ENCODE peak calls at places on chromosomes 2 and 18, in eight cellular contexts. J is tibial nerve, X is astrocyte of the spinal cord, W is cardiac fibroblast, Z is neural progenitor cell, R is choroid plexus epithelial cell, V is astrocyte, T is endothelial cell of umbilical vein. Q is an unnamed sample.

GRCh38 chr18:61860302-61860701 is 32.5 kb downstream of the RNF152 start:
- DNase-seq in J (no peak), X (no peak), W (peak), Z (no peak), R (peak), V (no peak), T (no peak), Q (peak)

GRCh38 chr2:168545439-168546082 is 89.5 kb downstream of the CERS6 start:
- DNase-seq in J (no peak), X (peak), W (peak), Z (peak), R (peak), V (peak), T (no peak), Q (peak)

GRCh38 chr2:25340340-25340886 is 1.3 kb downstream of the DNMT3A start:
- DNase-seq in J (no peak), X (no peak), W (no peak), Z (peak), R (no peak), V (no peak), T (no peak), Q (no peak)

GRCh38 chr2:219155054-219155644 is 5.5 kb downstream of the NHEJ1 start:
- DNase-seq in J (peak), X (peak), W (peak), Z (peak), R (peak), V (peak), T (peak), Q (peak)

GRCh38 chr18:2857491-2858063 is 10.8 kb downstream of the EMILIN2 start:
- DNase-seq in J (peak), X (peak), W (peak), Z (no peak), R (peak), V (peak), T (no peak), Q (peak)

GRCh38 chr2:54558188-54558975 is 102.3 kb downstream of the SPTBN1 start:
- DNase-seq in J (peak), X (peak), W (peak), Z (peak), R (peak), V (peak), T (peak), Q (peak)

GRCh38 chr2:105604938-105605337 is 139.8 kb upstream of the NCK2 start:
- DNase-seq in J (no peak), X (no peak), W (no peak), Z (no peak), R (peak), V (no peak), T (no peak), Q (peak)

GRCh38 chr2:175600024-175600831 is 401.8 kb downstream of the LNPK start:
- DNase-seq in J (peak), X (no peak), W (peak), Z (peak), R (no peak), V (no peak), T (no peak), Q (no peak)

GRCh38 chr18:36901277-36901701 is 72.4 kb downstream of the KIAA1328 start:
- DNase-seq in J (no peak), X (peak), W (peak), Z (no peak), R (no peak), V (no peak), T (peak), Q (peak)

GRCh38 chr2:26630669-26631360 is 10.4 kb downstream of the CIB4 start:
- DNase-seq in J (no peak), X (peak), W (peak), Z (no peak), R (peak), V (peak), T (no peak), Q (peak)

GRCh38 chr2:42792583-42793313 is at the start of gene HAAO:
- DNase-seq in J (no peak), X (no peak), W (no peak), Z (peak), R (no peak), V (no peak), T (peak), Q (no peak)

GRCh38 chr2:204024503-204024902 is 87.9 kb downstream of the ICOS start:
- DNase-seq in J (peak), X (peak), W (peak), Z (peak), R (peak), V (peak), T (peak), Q (peak)

GRCh38 chr18:49371786-49372185 is 88.7 kb downstream of the DYM start:
- DNase-seq in J (no peak), X (no peak), W (no peak), Z (no peak), R (peak), V (peak), T (no peak), Q (no peak)

GRCh38 chr2:29033172-29033571 is 41.2 kb downstream of the PCARE start:
- DNase-seq in J (no peak), X (peak), W (peak), Z (peak), R (peak), V (peak), T (no peak), Q (peak)

GRCh38 chr2:236576053-236576452 is 6.4 kb downstream of the ACKR3 start:
- DNase-seq in J (no peak), X (no peak), W (no peak), Z (peak), R (no peak), V (no peak), T (peak), Q (no peak)

GRCh38 chr2:145961846-145962245 is 1441.9 kb upstream of the ZEB2 start:
- DNase-seq in J (no peak), X (peak), W (peak), Z (no peak), R (peak), V (peak), T (no peak), Q (peak)

GRCh38 chr2:225164406-225165048 is 122.3 kb upstream of the DOCK10 start:
- DNase-seq in J (no peak), X (no peak), W (no peak), Z (no peak), R (peak), V (no peak), T (peak), Q (no peak)

GRCh38 chr2:182530636-182531035 is 103.8 kb upstream of the PDE1A start:
- DNase-seq in J (no peak), X (no peak), W (no peak), Z (no peak), R (no peak), V (no peak), T (no peak), Q (no peak)

GRCh38 chr2:109129921-109130725 is 1.1 kb downstream of the SH3RF3 start:
- DNase-seq in J (no peak), X (peak), W (peak), Z (peak), R (peak), V (peak), T (peak), Q (peak)

GRCh38 chr2:175829741-175830140 is 172.3 kb downstream of the LNPK start:
- DNase-seq in J (no peak), X (no peak), W (no peak), Z (no peak), R (no peak), V (no peak), T (no peak), Q (no peak)

GRCh38 chr2:28342081-28342967 is 50.3 kb upstream of the FOSL2 start:
- DNase-seq in J (peak), X (peak), W (peak), Z (no peak), R (peak), V (peak), T (peak), Q (peak)

GRCh38 chr2:225270861-225271260 is 128.6 kb upstream of the NYAP2 start:
- DNase-seq in J (peak), X (peak), W (peak), Z (no peak), R (peak), V (peak), T (no peak), Q (peak)

GRCh38 chr2:139045524-139045923 is 265.3 kb upstream of the NXPH2 start:
- DNase-seq in J (no peak), X (no peak), W (no peak), Z (no peak), R (no peak), V (no peak), T (no peak), Q (no peak)

GRCh38 chr18:30271716-30272115 is 770.8 kb downstream of the DSC3 start:
- DNase-seq in J (no peak), X (no peak), W (no peak), Z (peak), R (no peak), V (no peak), T (no peak), Q (no peak)

GRCh38 chr2:181784556-181784955 is 104.2 kb upstream of the NEUROD1 start:
- DNase-seq in J (no peak), X (peak), W (peak), Z (no peak), R (peak), V (peak), T (peak), Q (peak)

GRCh38 chr18:74820160-74820780 is 222.6 kb downstream of the ZNF407 start:
- DNase-seq in J (no peak), X (no peak), W (no peak), Z (no peak), R (no peak), V (no peak), T (no peak), Q (no peak)

GRCh38 chr18:23810396-23810795 is 121.1 kb downstream of the LAMA3 start:
- DNase-seq in J (no peak), X (no peak), W (no peak), Z (no peak), R (no peak), V (no peak), T (no peak), Q (no peak)

GRCh38 chr2:221517362-221518121 is 54.6 kb downstream of the EPHA4 start:
- DNase-seq in J (no peak), X (peak), W (peak), Z (no peak), R (no peak), V (peak), T (peak), Q (peak)

GRCh38 chr2:189613077-189613636 is 32.6 kb upstream of the SLC40A1 start:
- DNase-seq in J (peak), X (peak), W (peak), Z (no peak), R (peak), V (peak), T (peak), Q (peak)

GRCh38 chr18:23437357-23438045 is 15.6 kb upstream of the RIOK3 start:
- DNase-seq in J (peak), X (peak), W (peak), Z (peak), R (peak), V (peak), T (peak), Q (peak)

GRCh38 chr2:174590928-174591648 is 6.5 kb downstream of the WIPF1 start:
- DNase-seq in J (no peak), X (no peak), W (peak), Z (no peak), R (peak), V (peak), T (no peak), Q (no peak)

GRCh38 chr2:178279142-178279541 is 84.8 kb downstream of the OSBPL6 start:
- DNase-seq in J (no peak), X (peak), W (peak), Z (peak), R (peak), V (peak), T (peak), Q (peak)

GRCh38 chr2:148614024-148614331 is 30.6 kb upstream of the EPC2 start:
- DNase-seq in J (peak), X (no peak), W (peak), Z (peak), R (peak), V (peak), T (peak), Q (no peak)

GRCh38 chr2:226086190-226086589 is 686.7 kb downstream of the NYAP2 start:
- DNase-seq in J (no peak), X (no peak), W (no peak), Z (no peak), R (no peak), V (no peak), T (no peak), Q (no peak)

GRCh38 chr2:27811768-27812167 is 40.2 kb downstream of the MRPL33 start:
- DNase-seq in J (no peak), X (no peak), W (no peak), Z (no peak), R (peak), V (no peak), T (no peak), Q (no peak)

GRCh38 chr2:1538663-1539062 is 125.4 kb downstream of the TPO start:
- DNase-seq in J (no peak), X (peak), W (peak), Z (peak), R (peak), V (no peak), T (no peak), Q (peak)

GRCh38 chr2:37583867-37584266 is 87.6 kb downstream of the CDC42EP3 start:
- DNase-seq in J (no peak), X (peak), W (peak), Z (no peak), R (peak), V (peak), T (peak), Q (peak)

DNA sequence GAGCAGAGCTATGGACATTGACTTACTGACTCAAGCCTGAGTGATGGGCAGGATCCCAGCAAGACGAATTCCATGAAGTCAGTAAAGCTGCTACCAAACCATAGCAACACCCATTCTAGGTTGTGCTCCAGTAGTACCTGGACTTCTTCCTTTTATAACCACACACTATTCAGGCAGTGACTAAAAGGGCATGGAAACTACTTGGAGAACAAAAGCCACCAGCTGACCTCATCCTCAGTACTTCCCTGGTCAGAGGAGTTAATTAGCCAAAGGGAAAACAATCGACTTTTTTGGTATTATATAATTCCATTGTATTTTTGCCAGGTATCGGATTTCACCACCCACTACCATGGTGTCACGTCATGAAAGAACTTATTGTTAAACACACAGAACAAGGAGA is 237.1 kb downstream of the TTC32 start:
- DNase-seq in J (no peak), X (peak), W (peak), Z (peak), R (no peak), V (peak), T (no peak), Q (no peak)
- H3K4me3 ChIP-seq in J (no peak), X (no peak), W (no peak), Z (no peak), R (no peak), V (no peak), T (no peak), Q (no peak)

DNA sequence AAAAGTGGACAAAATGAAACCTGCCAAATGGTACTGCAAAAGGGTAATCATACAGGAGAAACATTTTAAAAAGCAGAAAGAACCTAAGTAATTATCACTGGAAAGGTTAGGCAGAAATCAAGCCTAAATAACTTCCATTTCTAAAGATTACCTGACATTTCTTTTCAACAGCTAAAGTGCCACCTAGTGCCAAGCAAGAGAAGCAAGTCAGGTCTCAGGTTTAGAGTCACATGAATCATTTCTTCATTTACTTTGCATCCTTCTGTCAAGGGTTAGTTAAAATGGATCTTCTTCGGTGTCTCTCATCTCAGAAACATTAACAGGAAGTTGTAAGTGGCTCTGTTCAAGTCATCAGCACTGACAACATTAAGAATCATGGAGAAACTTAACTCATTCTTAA is 90.3 kb downstream of the AKAIN1 start:
- DNase-seq in J (no peak), X (no peak), W (no peak), Z (peak), R (no peak), V (no peak), T (no peak), Q (no peak)
- TF ChIP-seq CTCF in J (no peak), X (no peak), W (no peak), Z (peak), R (no peak), V (no peak), T (no peak), Q (no peak)

GRCh38 chr2:164693834-164694233 is 72.6 kb upstream of the GRB14 start:
- DNase-seq in J (no peak), X (no peak), W (no peak), Z (no peak), R (no peak), V (no peak), T (no peak), Q (no peak)
- H3K4me3 ChIP-seq in J (no peak), X (no peak), W (no peak), Z (no peak), R (no peak), V (no peak), T (no peak), Q (no peak)

DNA sequence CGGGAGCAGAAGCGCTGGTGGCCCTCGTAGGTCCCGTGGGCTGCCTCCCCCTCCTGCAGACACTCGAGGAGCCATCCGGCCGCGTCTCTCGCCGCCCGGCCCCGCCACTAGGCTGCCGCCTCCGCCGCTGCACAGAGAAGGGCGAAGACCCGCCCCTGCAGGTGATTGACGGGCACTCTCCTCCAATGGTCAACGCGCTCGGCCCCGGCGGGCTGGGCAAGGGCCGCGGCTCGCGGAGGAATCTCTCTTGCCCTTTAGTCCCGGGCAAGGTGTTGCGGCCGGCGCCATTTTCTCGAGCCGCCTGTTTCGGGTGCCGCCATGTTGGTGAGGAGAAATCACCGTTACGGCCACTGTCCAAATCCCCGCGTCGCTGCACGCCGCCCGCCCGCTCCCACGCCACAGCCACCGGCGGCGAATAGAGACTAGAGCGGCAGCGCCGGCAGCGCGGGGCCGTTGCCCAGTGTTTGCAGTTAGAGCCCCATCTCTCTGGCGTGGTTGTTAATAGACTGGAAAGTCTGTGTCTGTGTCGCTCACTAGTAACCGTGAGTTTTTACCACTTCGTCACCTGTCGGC is at the start of gene ZC3H6:
- DNase-seq in J (peak), X (peak), W (peak), Z (peak), R (peak), V (peak), T (peak), Q (peak)
- TF ChIP-seq CTCF in J (peak), X (peak), W (peak), Z (peak), R (peak), V (no peak), T (peak), Q (no peak)

Q was measured in fibroblast of pulmonary artery.